ENCODE peak calls at places on chromosomes 6 and 20, in five cellular contexts. P is HCT116, R is spleen, U is HepG2, Q is transverse colon. S is an unnamed sample.

GRCh38 chr6:131159578-131159977 is 24.3 kb downstream of the AKAP7 start:
- DNase-seq in P (no peak), R (no peak), U (no peak), Q (no peak), S (no peak)

GRCh38 chr6:35764238-35764896 is 12.0 kb upstream of the CLPSL2 start:
- DNase-seq in P (peak), R (no peak), U (no peak), Q (no peak), S (no peak)

GRCh38 chr20:35626386-35627001 is 10.9 kb downstream of the SPAG4 start:
- DNase-seq in P (no peak), R (no peak), U (no peak), Q (no peak), S (no peak)

GRCh38 chr20:50292324-50293243 is 102.0 kb downstream of the CEBPB start:
- DNase-seq in P (no peak), R (peak), U (peak), Q (peak), S (no peak)

GRCh38 chr6:57262491-57262890 is 40.4 kb upstream of the RAB23 start:
- DNase-seq in P (no peak), R (no peak), U (no peak), Q (peak), S (no peak)

GRCh38 chr6:17015144-17015543 is 86.7 kb upstream of the STMND1 start:
- DNase-seq in P (no peak), R (no peak), U (no peak), Q (no peak), S (peak)

GRCh38 chr20:41697861-41698559 is 79.8 kb upstream of the CHD6 start:
- DNase-seq in P (no peak), R (no peak), U (peak), Q (no peak), S (no peak)

GRCh38 chr6:166997768-166998255 is 1.4 kb upstream of the CEP43 start:
- DNase-seq in P (peak), R (peak), U (peak), Q (peak), S (no peak)

GRCh38 chr6:23349521-23350147 is 776.4 kb upstream of the NRSN1 start:
- DNase-seq in P (peak), R (no peak), U (no peak), Q (no peak), S (no peak)

GRCh38 chr6:35620706-35621105 is 68.0 kb downstream of the FKBP5 start:
- DNase-seq in P (no peak), R (no peak), U (no peak), Q (no peak), S (no peak)

GRCh38 chr20:46027245-46027853 is 1.7 kb upstream of the SLC12A5 start:
- DNase-seq in P (no peak), R (no peak), U (peak), Q (no peak), S (no peak)

GRCh38 chr6:79372757-79373156 is 138.3 kb upstream of the HMGN3 start:
- DNase-seq in P (no peak), R (no peak), U (no peak), Q (no peak), S (no peak)

GRCh38 chr20:25859649-25860530 is 163.2 kb upstream of the ZNF337 start:
- DNase-seq in P (no peak), R (peak), U (peak), Q (peak), S (no peak)

GRCh38 chr20:25053207-25054132 is 4.5 kb downstream of the ACSS1 start:
- DNase-seq in P (no peak), R (peak), U (no peak), Q (peak), S (no peak)

GRCh38 chr20:38383147-38383546 is 36.9 kb downstream of the LBP start:
- DNase-seq in P (no peak), R (no peak), U (no peak), Q (no peak), S (no peak)

GRCh38 chr6:17494919-17495318 is 101.5 kb downstream of the CAP2 start:
- DNase-seq in P (no peak), R (no peak), U (no peak), Q (no peak), S (no peak)

GRCh38 chr6:69155467-69155866 is 520.4 kb downstream of the ADGRB3 start:
- DNase-seq in P (no peak), R (no peak), U (no peak), Q (no peak), S (no peak)

GRCh38 chr20:10185741-10186558 is 32.7 kb upstream of the SNAP25 start:
- DNase-seq in P (no peak), R (no peak), U (peak), Q (no peak), S (no peak)

GRCh38 chr20:2578430-2579192 is 42.2 kb downstream of the TMC2 start:
- DNase-seq in P (no peak), R (no peak), U (peak), Q (peak), S (no peak)

GRCh38 chr6:87501809-87502572 is 29.2 kb downstream of the SLC35A1 start:
- DNase-seq in P (no peak), R (no peak), U (peak), Q (no peak), S (no peak)

GRCh38 chr6:145627451-145627850 is 107.9 kb downstream of the EPM2A start:
- DNase-seq in P (no peak), R (no peak), U (no peak), Q (no peak), S (no peak)

GRCh38 chr6:108712946-108713345 is 135.3 kb upstream of the ARMC2 start:
- DNase-seq in P (no peak), R (no peak), U (no peak), Q (peak), S (no peak)

GRCh38 chr6:156659317-156660198 is 117.6 kb upstream of the ARID1B start:
- DNase-seq in P (no peak), R (no peak), U (no peak), Q (no peak), S (no peak)

GRCh38 chr20:20472690-20473274 is 104.9 kb downstream of the INSM1 start:
- DNase-seq in P (no peak), R (no peak), U (no peak), Q (no peak), S (no peak)

GRCh38 chr20:58711266-58712051 is 18.9 kb downstream of the NPEPL1 start:
- DNase-seq in P (no peak), R (no peak), U (no peak), Q (peak), S (no peak)

GRCh38 chr20:23874747-23875146 is 4.8 kb downstream of the CST5 start:
- DNase-seq in P (no peak), R (no peak), U (no peak), Q (no peak), S (no peak)

GRCh38 chr6:129494099-129494498 is 215.9 kb downstream of the ARHGAP18 start:
- DNase-seq in P (no peak), R (no peak), U (no peak), Q (no peak), S (no peak)

GRCh38 chr20:23917024-23917725 is 37.6 kb upstream of the CST5 start:
- DNase-seq in P (no peak), R (no peak), U (no peak), Q (no peak), S (no peak)

GRCh38 chr20:58287638-58288037 is 21.9 kb upstream of the RAB22A start:
- DNase-seq in P (no peak), R (no peak), U (no peak), Q (no peak), S (no peak)

GRCh38 chr6:50608421-50608820 is 104.9 kb upstream of the TFAP2D start:
- DNase-seq in P (no peak), R (no peak), U (no peak), Q (no peak), S (no peak)

GRCh38 chr6:7604506-7604905 is 14.5 kb downstream of the SNRNP48 start:
- DNase-seq in P (no peak), R (no peak), U (no peak), Q (no peak), S (no peak)

GRCh38 chr6:125598422-125598821 is 151.0 kb upstream of the HEY2 start:
- DNase-seq in P (no peak), R (no peak), U (no peak), Q (peak), S (no peak)

GRCh38 chr20:53752971-53753879 is 159.6 kb upstream of the ZNF217 start:
- DNase-seq in P (no peak), R (no peak), U (no peak), Q (no peak), S (no peak)

GRCh38 chr6:10407674-10408054 is 7.2 kb downstream of the TFAP2A start:
- DNase-seq in P (no peak), R (no peak), U (no peak), Q (no peak), S (no peak)

GRCh38 chr20:53918949-53919361 is 151.4 kb downstream of the BCAS1 start:
- DNase-seq in P (no peak), R (no peak), U (no peak), Q (peak), S (no peak)

GRCh38 chr6:36599791-36600209 is 5.6 kb downstream of the SRSF3 start:
- DNase-seq in P (no peak), R (peak), U (no peak), Q (no peak), S (no peak)

GRCh38 chr6:75436869-75437268 is 56.7 kb downstream of the FILIP1 start:
- DNase-seq in P (no peak), R (no peak), U (no peak), Q (peak), S (no peak)

GRCh38 chr20:43355610-43356009 is 102.1 kb upstream of the SRSF6 start:
- DNase-seq in P (no peak), R (no peak), U (no peak), Q (no peak), S (no peak)

GRCh38 chr20:25541676-25542075 is 43.7 kb downstream of the NINL start:
- DNase-seq in P (no peak), R (no peak), U (no peak), Q (no peak), S (no peak)

GRCh38 chr6:121851056-121851455 is 415.6 kb downstream of the GJA1 start:
- DNase-seq in P (no peak), R (no peak), U (no peak), Q (no peak), S (no peak)

GRCh38 chr6:29509239-29509638 is 21.5 kb upstream of the MAS1L start:
- DNase-seq in P (no peak), R (no peak), U (no peak), Q (no peak), S (no peak)
- TF ChIP-seq POLR2A in P (no peak), R (no peak), U (no peak), Q (no peak), S (no peak)

DNA sequence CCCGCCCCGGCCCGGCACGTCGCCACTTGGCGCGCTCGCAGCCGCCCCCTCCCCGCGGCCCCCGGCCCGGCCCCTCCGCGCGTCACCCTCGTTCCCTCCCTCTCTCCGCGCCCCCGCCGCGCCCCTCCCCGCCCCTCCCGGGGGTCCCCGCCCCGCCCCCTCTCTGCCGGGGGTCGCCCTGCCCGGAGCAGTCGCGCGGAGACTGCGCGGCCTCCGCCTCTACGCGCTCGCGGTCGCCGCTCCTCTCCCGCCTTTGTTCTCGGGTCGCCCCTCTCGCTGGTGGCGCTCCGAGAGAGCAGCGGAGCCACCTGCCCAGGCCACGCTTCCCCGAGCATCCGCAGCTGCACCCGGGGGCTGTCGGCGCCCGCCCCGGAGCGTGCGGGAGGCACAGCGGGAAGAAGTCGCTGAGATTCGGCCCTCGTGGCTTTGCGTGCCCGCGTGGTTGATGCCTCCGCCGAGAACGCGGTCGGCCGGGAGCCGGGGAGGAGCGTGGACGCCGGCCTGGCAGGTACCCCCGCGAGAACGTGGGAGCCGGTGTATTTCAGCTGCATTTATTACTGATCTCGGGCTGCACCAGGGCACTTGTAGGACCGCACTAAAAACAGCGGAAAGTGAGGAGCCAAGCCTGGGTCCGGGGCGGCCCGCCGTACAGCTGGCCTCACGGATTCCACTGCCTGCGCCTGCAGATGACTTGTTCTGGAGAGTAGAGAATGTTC is 412 bp upstream of the PHF10 start:
- DNase-seq in P (no peak), R (peak), U (peak), Q (peak), S (peak)
- TF ChIP-seq POLR2AphosphoS5 in P (no peak), R (peak), U (peak), Q (peak), S (no peak)

GRCh38 chr20:63679799-63680305 is 16.6 kb upstream of the TNFRSF6B start:
- DNase-seq in P (no peak), R (no peak), U (no peak), Q (no peak), S (no peak)

GRCh38 chr20:63681609-63682142 is 14.8 kb upstream of the TNFRSF6B start:
- DNase-seq in P (no peak), R (no peak), U (no peak), Q (no peak), S (no peak)

GRCh38 chr20:63680427-63680826 is 16.0 kb upstream of the TNFRSF6B start:
- DNase-seq in P (no peak), R (no peak), U (no peak), Q (no peak), S (no peak)

GRCh38 chr20:63680857-63681608 is 15.4 kb upstream of the TNFRSF6B start:
- DNase-seq in P (no peak), R (no peak), U (no peak), Q (no peak), S (no peak)

DNA sequence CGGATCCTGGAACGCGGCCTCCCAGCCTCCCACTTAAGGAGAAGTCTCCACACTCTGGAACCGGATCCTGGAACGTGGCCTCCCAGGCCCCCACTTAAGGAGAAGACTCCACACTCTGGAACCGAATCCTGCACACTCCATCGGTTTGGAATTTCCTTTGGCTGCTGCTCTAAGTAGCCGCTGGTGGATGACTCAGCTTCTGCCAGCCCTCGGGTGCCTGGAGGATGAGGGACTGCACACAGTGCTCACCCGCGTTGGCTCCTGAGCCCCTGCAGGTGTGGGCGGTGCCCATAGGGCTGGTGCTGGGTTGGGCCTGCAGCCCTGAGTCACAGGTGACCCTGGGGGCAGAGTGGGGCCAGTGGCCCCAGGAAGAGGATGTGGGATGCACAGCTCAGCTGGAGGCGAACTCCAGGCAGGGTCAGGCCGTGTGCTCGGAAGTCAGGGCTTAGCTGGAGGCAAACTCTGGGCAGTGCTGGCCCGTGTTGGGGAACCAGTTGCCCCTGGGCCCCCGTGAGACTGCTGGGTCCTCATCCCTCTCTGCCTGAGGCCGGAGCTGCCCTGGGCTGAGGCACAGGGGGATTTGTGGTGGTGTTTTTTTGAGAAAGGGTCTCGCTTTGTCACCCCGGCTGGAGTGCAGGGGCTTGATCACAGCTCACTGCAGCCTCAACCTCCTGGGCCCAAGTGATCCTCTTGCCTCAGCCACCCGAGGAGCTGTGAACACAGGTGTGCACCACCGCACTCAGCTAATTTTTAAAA is 13.9 kb upstream of the TNFRSF6B start:
- DNase-seq in P (peak), R (peak), U (peak), Q (peak), S (no peak)
- TF ChIP-seq POLR2A in P (peak), R (no peak), U (no peak), Q (no peak), S (no peak)

GRCh38 chr6:3911614-3912336 is 62.6 kb downstream of the FAM50B start:
- DNase-seq in P (peak), R (peak), U (peak), Q (no peak), S (no peak)

GRCh38 chr6:3912366-3913076 is 63.3 kb downstream of the FAM50B start:
- DNase-seq in P (no peak), R (no peak), U (peak), Q (no peak), S (no peak)

GRCh38 chr6:3908961-3909360 is 59.8 kb downstream of the FAM50B start:
- DNase-seq in P (no peak), R (no peak), U (no peak), Q (no peak), S (no peak)

GRCh38 chr6:3910264-3910663 is 61.1 kb downstream of the FAM50B start:
- DNase-seq in P (no peak), R (peak), U (no peak), Q (no peak), S (no peak)

GRCh38 chr6:3911130-3911529 is 62.0 kb downstream of the FAM50B start:
- DNase-seq in P (no peak), R (no peak), U (no peak), Q (no peak), S (no peak)
- TF ChIP-seq POLR2AphosphoS5 in P (no peak), R (no peak), U (no peak), Q (no peak), S (no peak)

GRCh38 chr6:63571382-63571882 is 848 bp upstream of the LOC128125822 start:
- DNase-seq in P (no peak), R (no peak), U (no peak), Q (no peak), S (no peak)

GRCh38 chr6:63567966-63568365 is 4.3 kb upstream of the LOC128125822 start:
- DNase-seq in P (no peak), R (no peak), U (no peak), Q (no peak), S (no peak)

GRCh38 chr6:63565058-63565726 is 7.1 kb upstream of the LOC128125822 start:
- DNase-seq in P (no peak), R (no peak), U (peak), Q (peak), S (no peak)

GRCh38 chr6:63560806-63561672 is 11.2 kb upstream of the LOC128125822 start:
- DNase-seq in P (no peak), R (no peak), U (peak), Q (no peak), S (no peak)

DNA sequence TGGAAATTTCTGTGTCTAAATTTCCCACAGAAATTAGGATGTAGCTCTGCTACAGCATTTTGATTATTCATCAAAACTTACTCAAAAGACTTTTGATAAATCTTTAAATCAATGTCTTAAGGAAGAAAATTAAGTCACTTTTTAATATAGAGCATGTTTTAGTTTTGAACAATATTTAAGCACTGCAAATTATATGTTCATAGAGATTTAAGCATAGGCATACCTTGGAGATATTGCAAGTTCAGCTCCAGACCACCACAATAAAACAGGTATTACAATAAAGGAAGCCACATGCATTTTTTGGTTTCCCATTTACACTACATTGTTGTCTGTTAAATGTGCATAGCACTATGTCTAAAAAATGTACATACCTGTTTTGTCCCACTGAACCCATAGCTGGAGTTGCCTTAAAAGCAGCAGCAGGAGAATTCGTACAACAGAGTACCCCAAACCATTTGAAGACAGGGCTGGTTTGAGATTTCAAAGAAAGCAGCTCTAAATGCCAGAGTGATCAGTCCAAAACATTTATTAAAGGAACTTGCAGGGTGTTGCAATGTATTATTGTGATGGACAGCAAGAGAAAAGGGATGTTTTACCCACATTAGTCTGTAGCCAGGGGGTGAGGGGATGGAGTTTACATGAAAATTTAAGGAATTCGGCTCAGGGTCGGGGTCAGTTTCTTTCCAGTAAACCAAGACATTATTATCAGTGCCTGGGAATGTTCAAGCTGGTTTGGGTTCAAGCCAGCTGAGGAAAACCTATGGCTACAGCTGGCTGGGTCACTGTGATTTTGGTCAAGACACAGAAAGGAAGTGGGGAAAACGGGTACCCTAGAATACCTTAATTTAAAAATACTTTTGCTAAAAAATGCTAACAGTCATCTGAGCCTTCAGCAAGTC is 6.3 kb upstream of the LOC128125822 start:
- DNase-seq in P (no peak), R (no peak), U (no peak), Q (no peak), S (no peak)
- TF ChIP-seq POLR2A in P (no peak), R (no peak), U (no peak), Q (no peak), S (no peak)

GRCh38 chr6:12371641-12372146 is 81.5 kb downstream of the EDN1 start:
- DNase-seq in P (no peak), R (no peak), U (peak), Q (no peak), S (no peak)
- TF ChIP-seq POLR2AphosphoS5 in P (no peak), R (no peak), U (no peak), Q (peak), S (no peak)

GRCh38 chr6:32108094-32108627 is 977 bp downstream of the TNXB start:
- DNase-seq in P (no peak), R (no peak), U (no peak), Q (peak), S (no peak)
- TF ChIP-seq POLR2A in P (no peak), R (no peak), U (no peak), Q (no peak), S (no peak)

GRCh38 chr6:33426590-33427563 is 7.0 kb downstream of the SYNGAP1 start:
- DNase-seq in P (no peak), R (no peak), U (no peak), Q (no peak), S (no peak)

GRCh38 chr6:33425668-33426577 is 6.1 kb downstream of the SYNGAP1 start:
- DNase-seq in P (peak), R (peak), U (peak), Q (peak), S (peak)

GRCh38 chr6:33423777-33424176 is 3.9 kb downstream of the SYNGAP1 start:
- DNase-seq in P (no peak), R (peak), U (no peak), Q (no peak), S (no peak)

GRCh38 chr6:33427585-33428218 is 7.8 kb downstream of the SYNGAP1 start:
- DNase-seq in P (no peak), R (peak), U (no peak), Q (peak), S (peak)

GRCh38 chr6:33424855-33425667 is 5.2 kb downstream of the SYNGAP1 start:
- DNase-seq in P (no peak), R (peak), U (no peak), Q (no peak), S (no peak)
- TF ChIP-seq POLR2AphosphoS5 in P (no peak), R (no peak), U (no peak), Q (no peak), S (no peak)